ENCODE peak calls at places on chromosomes 16 and 17, in ten cellular contexts. U is PC-9, J is tibial artery, Z is ovary, T is lower lobe of right lung, E is neural crest cell, P is GM13977, D is RWPE1, L is Calu3, K is cardiac fibroblast. N is an unnamed sample.

GRCh38 chr16:85441189-85441889 is 171.8 kb upstream of the GSE1 start:
- DNase-seq in U (no peak), J (no peak), Z (no peak), T (no peak), E (no peak), P (no peak), D (no peak), L (no peak), K (no peak), N (no peak)

GRCh38 chr16:22683730-22684280 is 130.2 kb upstream of the HS3ST2 start:
- DNase-seq in U (no peak), J (no peak), Z (no peak), T (no peak), E (no peak), P (no peak), D (no peak), L (no peak), K (no peak), N (no peak)

GRCh38 chr17:61338874-61339478 is 60.7 kb upstream of the TBX2 start:
- DNase-seq in U (no peak), J (no peak), Z (no peak), T (no peak), E (no peak), P (no peak), D (no peak), L (no peak), K (peak), N (no peak)

GRCh38 chr17:8964801-8965393 is 610 bp downstream of the PIK3R5 start:
- DNase-seq in U (no peak), J (no peak), Z (no peak), T (peak), E (no peak), P (no peak), D (no peak), L (no peak), K (no peak), N (no peak)

GRCh38 chr17:43528319-43528987 is 17.7 kb downstream of the ETV4 start:
- DNase-seq in U (peak), J (no peak), Z (no peak), T (no peak), E (peak), P (no peak), D (no peak), L (no peak), K (peak), N (no peak)

GRCh38 chr17:28722413-28723158 is 2.8 kb downstream of the RPL23A start:
- DNase-seq in U (no peak), J (no peak), Z (no peak), T (no peak), E (no peak), P (no peak), D (no peak), L (no peak), K (no peak), N (no peak)

GRCh38 chr17:45149669-45150603 is 1.7 kb downstream of the HEXIM1 start:
- DNase-seq in U (peak), J (peak), Z (peak), T (peak), E (no peak), P (no peak), D (no peak), L (peak), K (peak), N (no peak)

GRCh38 chr16:67471758-67472384 is 9.1 kb downstream of the ATP6V0D1 start:
- DNase-seq in U (no peak), J (no peak), Z (no peak), T (no peak), E (no peak), P (no peak), D (no peak), L (no peak), K (no peak), N (no peak)

GRCh38 chr17:49450735-49451134 is 36.1 kb upstream of the PHB1 start:
- DNase-seq in U (no peak), J (no peak), Z (no peak), T (no peak), E (no peak), P (no peak), D (peak), L (no peak), K (peak), N (peak)

GRCh38 chr17:49445561-49445960 is 30.9 kb upstream of the PHB1 start:
- DNase-seq in U (no peak), J (no peak), Z (no peak), T (no peak), E (no peak), P (no peak), D (no peak), L (no peak), K (no peak), N (no peak)

GRCh38 chr17:49450181-49450580 is 35.5 kb upstream of the PHB1 start:
- DNase-seq in U (no peak), J (no peak), Z (no peak), T (no peak), E (no peak), P (no peak), D (no peak), L (no peak), K (no peak), N (no peak)

GRCh38 chr17:49444384-49444783 is 29.7 kb upstream of the PHB1 start:
- DNase-seq in U (no peak), J (no peak), Z (no peak), T (no peak), E (no peak), P (no peak), D (no peak), L (no peak), K (no peak), N (no peak)

GRCh38 chr17:49447603-49448325 is 33.1 kb upstream of the PHB1 start:
- DNase-seq in U (no peak), J (no peak), Z (no peak), T (no peak), E (no peak), P (no peak), D (no peak), L (no peak), K (peak), N (no peak)
- TF ChIP-seq CTCF in U (no peak), J (no peak), Z (no peak), T (no peak), E (no peak), P (no peak), D (no peak), L (no peak), K (peak), N (no peak)

GRCh38 chr16:24044467-24044866 is 208.7 kb downstream of the PRKCB start:
- DNase-seq in U (no peak), J (no peak), Z (no peak), T (no peak), E (no peak), P (no peak), D (no peak), L (no peak), K (no peak), N (no peak)

GRCh38 chr16:24046442-24046841 is 209.7 kb upstream of the CACNG3 start:
- DNase-seq in U (no peak), J (no peak), Z (no peak), T (no peak), E (no peak), P (no peak), D (no peak), L (no peak), K (no peak), N (no peak)

GRCh38 chr16:24049113-24049512 is 207.0 kb upstream of the CACNG3 start:
- DNase-seq in U (no peak), J (no peak), Z (no peak), T (no peak), E (no peak), P (no peak), D (no peak), L (no peak), K (no peak), N (no peak)

GRCh38 chr16:24041834-24042631 is 206.2 kb downstream of the PRKCB start:
- DNase-seq in U (peak), J (peak), Z (no peak), T (peak), E (peak), P (peak), D (peak), L (peak), K (peak), N (peak)

DNA sequence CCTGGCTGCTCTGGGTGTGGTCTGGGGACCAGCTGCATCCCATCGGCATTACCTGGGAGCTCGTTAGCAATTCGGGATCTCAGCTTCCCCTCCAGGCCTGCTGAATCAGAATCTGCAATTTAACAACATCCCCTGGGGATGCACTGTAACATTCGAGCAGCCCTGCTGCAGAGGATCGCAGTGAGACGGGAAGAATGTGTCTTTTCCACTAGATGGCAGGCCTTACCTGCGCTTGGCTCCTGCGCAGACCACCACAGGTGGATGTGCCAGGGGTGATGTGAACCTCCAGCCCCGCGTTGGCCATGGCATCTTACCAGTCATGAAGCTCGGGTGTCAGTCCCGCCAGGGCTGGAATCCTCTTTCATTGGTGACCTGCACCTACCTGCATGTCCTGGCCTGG is 209.9 kb downstream of the PRKCB start:
- DNase-seq in U (no peak), J (no peak), Z (no peak), T (no peak), E (peak), P (no peak), D (peak), L (peak), K (no peak), N (no peak)
- TF ChIP-seq CTCF in U (peak), J (no peak), Z (no peak), T (no peak), E (peak), P (no peak), D (peak), L (peak), K (no peak), N (peak)

DNA sequence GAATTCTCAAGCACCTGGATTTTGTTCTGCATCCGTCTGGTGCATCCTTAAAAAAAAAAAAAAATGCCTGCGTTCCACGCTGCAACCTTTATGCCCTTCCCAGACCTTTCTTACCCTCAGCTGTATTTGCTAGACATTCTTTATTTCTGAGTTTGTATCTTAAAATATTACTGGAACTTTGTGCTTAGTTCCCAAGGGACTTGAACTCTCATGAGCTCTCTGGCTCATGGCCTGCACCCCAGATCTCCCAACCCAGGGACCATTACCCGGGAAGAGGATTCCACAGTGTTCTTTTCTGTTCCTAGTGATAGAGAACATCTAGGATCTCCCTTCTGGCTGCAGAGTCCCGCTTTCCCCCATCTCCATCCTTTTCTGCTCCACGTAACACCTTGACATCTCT is 28.9 kb upstream of the CLEC18A start:
- DNase-seq in U (no peak), J (no peak), Z (no peak), T (no peak), E (no peak), P (no peak), D (no peak), L (no peak), K (peak), N (no peak)
- TF ChIP-seq CTCF in U (no peak), J (no peak), Z (no peak), T (no peak), E (no peak), P (no peak), D (no peak), L (no peak), K (no peak), N (no peak)

DNA sequence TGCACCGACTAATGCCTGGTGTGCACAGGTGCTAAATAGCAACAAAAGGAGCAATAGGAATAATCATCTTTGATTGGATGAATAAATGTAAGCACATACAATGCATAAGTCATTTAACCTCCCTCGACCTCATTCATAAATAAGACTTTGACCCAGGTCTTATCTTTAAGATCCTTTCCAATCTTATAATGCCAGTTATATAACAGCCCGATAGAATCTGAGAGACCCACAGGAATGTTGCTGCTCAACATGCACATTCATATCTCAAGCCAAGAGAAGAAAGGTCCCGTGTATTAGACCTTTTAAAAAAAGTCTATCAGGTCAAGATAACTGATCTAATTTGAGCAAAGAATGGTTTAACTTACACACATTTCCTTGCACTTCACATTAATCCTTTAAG is 146.8 kb upstream of the SOX9 start:
- DNase-seq in U (peak), J (no peak), Z (no peak), T (no peak), E (no peak), P (no peak), D (no peak), L (no peak), K (no peak), N (no peak)
- TF ChIP-seq CTCF in U (no peak), J (no peak), Z (no peak), T (no peak), E (no peak), P (no peak), D (no peak), L (no peak), K (no peak), N (no peak)

GRCh38 chr16:1518626-1519135 is 14.8 kb upstream of the TMEM204 start:
- DNase-seq in U (no peak), J (no peak), Z (no peak), T (no peak), E (no peak), P (no peak), D (no peak), L (no peak), K (no peak), N (no peak)
- TF ChIP-seq CTCF in U (no peak), J (no peak), Z (no peak), T (no peak), E (no peak), P (no peak), D (no peak), L (no peak), K (no peak), N (no peak)

DNA sequence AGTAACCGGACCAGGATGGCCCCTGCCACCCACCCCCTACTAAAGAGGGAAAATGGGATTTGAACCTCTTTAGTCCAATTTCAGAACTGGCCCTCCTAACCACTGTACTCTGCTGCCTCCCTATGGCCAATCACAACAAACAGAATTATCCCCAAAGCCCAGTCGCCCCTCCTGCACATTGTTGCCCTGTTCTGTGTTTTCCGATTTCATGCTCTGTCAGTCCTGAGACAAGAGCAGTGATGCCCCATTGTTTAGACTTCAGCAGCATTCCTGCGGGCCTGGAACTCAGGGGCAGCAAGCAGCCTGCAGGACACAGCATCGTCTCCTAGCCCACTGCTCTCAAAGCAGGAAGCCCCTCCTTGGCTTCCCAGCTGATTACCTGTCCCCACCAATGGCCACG is 20.5 kb upstream of the KLHL11 start:
- DNase-seq in U (no peak), J (no peak), Z (no peak), T (no peak), E (peak), P (no peak), D (no peak), L (no peak), K (no peak), N (no peak)
- TF ChIP-seq CTCF in U (peak), J (no peak), Z (no peak), T (no peak), E (peak), P (peak), D (peak), L (no peak), K (peak), N (peak)